ENCODE peak calls at places on chromosomes 3 and 15, in four cellular contexts. O, U, R and E are unnamed samples.

GRCh38 chr3:129014148-129014547 is 13.0 kb downstream of the EFCC1 start:
- DNase-seq in O (no peak), U (no peak), R (no peak), E (peak; percentile 14)

GRCh38 chr15:74442604-74443003 is 8.8 kb upstream of the SEMA7A start:
- DNase-seq in O (no peak), U (no peak), R (no peak), E (no peak)

GRCh38 chr3:194658477-194659242 is 13.3 kb downstream of the LSG1 start:
- DNase-seq in O (no peak), U (no peak), R (no peak), E (no peak)

GRCh38 chr3:178454714-178455113 is 81.5 kb upstream of the KCNMB2 start:
- DNase-seq in O (no peak), U (peak; percentile 33), R (no peak), E (peak; percentile 83)

GRCh38 chr3:16319307-16319706 is 54.3 kb downstream of the OXNAD1 start:
- DNase-seq in O (no peak), U (no peak), R (no peak), E (no peak)

GRCh38 chr15:36407647-36408046 is 171.8 kb upstream of the CDIN1 start:
- DNase-seq in O (peak; percentile 64), U (peak; percentile 80), R (no peak), E (peak; percentile 74)

GRCh38 chr3:189137416-189137815 is 34.4 kb upstream of the TPRG1 start:
- DNase-seq in O (no peak), U (no peak), R (no peak), E (no peak)

GRCh38 chr3:27681249-27681748 is 40.8 kb downstream of the EOMES start:
- DNase-seq in O (peak; percentile 74), U (peak; percentile 82), R (peak; percentile 85), E (peak; percentile 77)

GRCh38 chr15:51160484-51160883 is 65.8 kb upstream of the TNFAIP8L3 start:
- DNase-seq in O (no peak), U (no peak), R (no peak), E (no peak)

GRCh38 chr3:181176610-181177009 is 187.1 kb upstream of the DNAJC19 start:
- DNase-seq in O (no peak), U (peak; percentile 14), R (peak; percentile 18), E (peak; percentile 33)

GRCh38 chr15:88800026-88800425 is 3.2 kb upstream of the ACAN start:
- DNase-seq in O (peak; percentile 28), U (peak; percentile 31), R (peak; percentile 31), E (peak; percentile 9)

GRCh38 chr3:64291345-64291744 is 66.1 kb upstream of the PRICKLE2 start:
- DNase-seq in O (peak; percentile 94), U (peak; percentile 90), R (no peak), E (peak; percentile 86)

GRCh38 chr3:27311400-27311799 is 57.8 kb downstream of the NEK10 start:
- DNase-seq in O (peak; percentile 96), U (peak; percentile 98), R (no peak), E (peak; percentile 93)

GRCh38 chr3:130093741-130094391 is 12.2 kb downstream of the ALG1L2 start:
- DNase-seq in O (no peak), U (no peak), R (no peak), E (no peak)

GRCh38 chr15:73750441-73750840 is 2.7 kb downstream of the INSYN1 start:
- DNase-seq in O (no peak), U (no peak), R (no peak), E (no peak)

GRCh38 chr15:37967788-37968187 is 33.3 kb downstream of the TMCO5A start:
- DNase-seq in O (no peak), U (no peak), R (no peak), E (no peak)

GRCh38 chr3:97230486-97230885 is 416.1 kb downstream of the EPHA6 start:
- DNase-seq in O (no peak), U (no peak), R (no peak), E (no peak)

GRCh38 chr3:56042326-56042951 is 425.8 kb downstream of the ERC2 start:
- DNase-seq in O (peak; percentile 37), U (peak; percentile 42), R (peak; percentile 56), E (peak; percentile 50)

GRCh38 chr3:100150583-100150982 is 36.3 kb upstream of the FILIP1L start:
- DNase-seq in O (no peak), U (peak; percentile 7), R (no peak), E (peak; percentile 31)

GRCh38 chr3:52796411-52796810 is 1.8 kb downstream of the ITIH3 start:
- DNase-seq in O (no peak), U (no peak), R (no peak), E (no peak)

GRCh38 chr15:34109775-34110663 is 8.1 kb downstream of the PGBD4 start:
- DNase-seq in O (peak; percentile 26), U (peak; percentile 50), R (no peak), E (peak; percentile 6)

GRCh38 chr15:33492434-33493052 is 181.8 kb downstream of the RYR3 start:
- DNase-seq in O (no peak), U (no peak), R (no peak), E (no peak)

GRCh38 chr3:64667887-64668581 is 19.8 kb downstream of the ADAMTS9 start:
- DNase-seq in O (no peak), U (no peak), R (no peak), E (no peak)

GRCh38 chr15:25056484-25057429 is 102.0 kb downstream of the SNRPN start:
- DNase-seq in O (no peak), U (no peak), R (no peak), E (no peak)

GRCh38 chr15:90412356-90413194 is 24.5 kb downstream of the IQGAP1 start:
- DNase-seq in O (no peak), U (peak; percentile 81), R (no peak), E (peak; percentile 89)

GRCh38 chr15:84022516-84022915 is 213.1 kb upstream of the GOLGA6L4 start:
- DNase-seq in O (no peak), U (no peak), R (peak; percentile 49), E (no peak)

GRCh38 chr3:172104471-172105072 is 65.2 kb downstream of the FNDC3B start:
- DNase-seq in O (no peak), U (no peak), R (no peak), E (peak; percentile 61)

GRCh38 chr3:118059096-118059495 is 975.5 kb downstream of the IGSF11 start:
- DNase-seq in O (no peak), U (no peak), R (no peak), E (no peak)

GRCh38 chr3:105349988-105350387 is 16.7 kb upstream of the ALCAM start:
- DNase-seq in O (peak; percentile 26), U (no peak), R (no peak), E (no peak)

GRCh38 chr3:64358176-64358575 is 132.9 kb upstream of the PRICKLE2 start:
- DNase-seq in O (no peak), U (no peak), R (no peak), E (no peak)

GRCh38 chr15:76626611-76627010 is 278.5 kb downstream of the SCAPER start:
- DNase-seq in O (no peak), U (no peak), R (no peak), E (no peak)

GRCh38 chr15:35522061-35522460 is 23.9 kb downstream of the DPH6 start:
- DNase-seq in O (no peak), U (peak; percentile 19), R (no peak), E (no peak)

GRCh38 chr3:32296251-32297204 is 58.0 kb downstream of the CMTM8 start:
- DNase-seq in O (peak; percentile 52), U (peak; percentile 60), R (no peak), E (peak; percentile 22)

GRCh38 chr3:124257332-124257864 is 265.5 kb upstream of the ROPN1 start:
- DNase-seq in O (no peak), U (no peak), R (no peak), E (no peak)

GRCh38 chr3:41097896-41098496 is 101.3 kb upstream of the CTNNB1 start:
- DNase-seq in O (no peak), U (no peak), R (no peak), E (no peak)

GRCh38 chr3:53649816-53650215 is 155.4 kb downstream of the CACNA1D start:
- DNase-seq in O (no peak), U (no peak), R (no peak), E (no peak)

GRCh38 chr15:81887913-81888312 is 157.9 kb downstream of the MEX3B start:
- DNase-seq in O (peak; percentile 53), U (peak; percentile 80), R (no peak), E (peak; percentile 79)